ENCODE peak calls at places on chromosome 12, in six cellular contexts. V is CD8-positive, alpha-beta T cell; B is hepatocyte; S is cardiac muscle cell; Y is AG09319; T is spleen. G is an unnamed sample.

GRCh38 chr12:7959278-7960063 is 23.5 kb upstream of the SLC2A3 start:
- DNase-seq in Y (no peak), B (peak), V (no peak), S (peak), T (no peak), G (no peak)

GRCh38 chr12:21938879-21939278 is 2.3 kb downstream of the ABCC9 start:
- DNase-seq in S (no peak), B (no peak), Y (no peak), V (no peak), T (no peak), G (no peak)

GRCh38 chr12:105329926-105330282 is 587 bp upstream of the C12orf75 start:
- DNase-seq in B (no peak), S (no peak), Y (no peak), T (no peak), V (no peak), G (no peak)

GRCh38 chr12:75560167-75560566 is 48.8 kb upstream of the KRR1 start:
- DNase-seq in Y (no peak), T (no peak), V (no peak), B (peak), S (peak), G (no peak)

GRCh38 chr12:113798552-113798951 is 167.6 kb downstream of the RBM19 start:
- DNase-seq in S (no peak), B (no peak), T (no peak), Y (no peak), V (no peak), G (no peak)

GRCh38 chr12:124914392-124915248 is at the start of gene UBC:
- DNase-seq in B (peak), V (peak), S (peak), Y (peak), T (peak), G (peak)

GRCh38 chr12:120365675-120366340 is 3.2 kb downstream of the MSI1 start:
- DNase-seq in Y (no peak), T (no peak), B (peak), V (no peak), S (no peak), G (no peak)

GRCh38 chr12:101209319-101210302 is at the start of gene SLC5A8:
- DNase-seq in B (peak), S (peak), Y (no peak), V (no peak), T (no peak), G (peak)

GRCh38 chr12:91967590-91967989 is 178.1 kb downstream of the BTG1 start:
- DNase-seq in Y (no peak), V (no peak), B (no peak), T (no peak), S (no peak), G (no peak)

GRCh38 chr12:49111206-49111605 is 559 bp upstream of the LMBR1L start:
- DNase-seq in Y (no peak), S (no peak), V (no peak), T (no peak), B (no peak), G (no peak)

GRCh38 chr12:49105504-49106120 is 5.0 kb downstream of the LMBR1L start:
- DNase-seq in Y (no peak), V (no peak), T (no peak), S (no peak), B (no peak), G (no peak)

GRCh38 chr12:49109631-49110172 is 945 bp downstream of the LMBR1L start:
- DNase-seq in T (no peak), S (no peak), Y (no peak), V (no peak), B (no peak), G (no peak)

GRCh38 chr12:49108958-49109404 is 1.7 kb downstream of the LMBR1L start:
- DNase-seq in S (no peak), T (no peak), V (no peak), B (peak), Y (no peak), G (no peak)

DNA sequence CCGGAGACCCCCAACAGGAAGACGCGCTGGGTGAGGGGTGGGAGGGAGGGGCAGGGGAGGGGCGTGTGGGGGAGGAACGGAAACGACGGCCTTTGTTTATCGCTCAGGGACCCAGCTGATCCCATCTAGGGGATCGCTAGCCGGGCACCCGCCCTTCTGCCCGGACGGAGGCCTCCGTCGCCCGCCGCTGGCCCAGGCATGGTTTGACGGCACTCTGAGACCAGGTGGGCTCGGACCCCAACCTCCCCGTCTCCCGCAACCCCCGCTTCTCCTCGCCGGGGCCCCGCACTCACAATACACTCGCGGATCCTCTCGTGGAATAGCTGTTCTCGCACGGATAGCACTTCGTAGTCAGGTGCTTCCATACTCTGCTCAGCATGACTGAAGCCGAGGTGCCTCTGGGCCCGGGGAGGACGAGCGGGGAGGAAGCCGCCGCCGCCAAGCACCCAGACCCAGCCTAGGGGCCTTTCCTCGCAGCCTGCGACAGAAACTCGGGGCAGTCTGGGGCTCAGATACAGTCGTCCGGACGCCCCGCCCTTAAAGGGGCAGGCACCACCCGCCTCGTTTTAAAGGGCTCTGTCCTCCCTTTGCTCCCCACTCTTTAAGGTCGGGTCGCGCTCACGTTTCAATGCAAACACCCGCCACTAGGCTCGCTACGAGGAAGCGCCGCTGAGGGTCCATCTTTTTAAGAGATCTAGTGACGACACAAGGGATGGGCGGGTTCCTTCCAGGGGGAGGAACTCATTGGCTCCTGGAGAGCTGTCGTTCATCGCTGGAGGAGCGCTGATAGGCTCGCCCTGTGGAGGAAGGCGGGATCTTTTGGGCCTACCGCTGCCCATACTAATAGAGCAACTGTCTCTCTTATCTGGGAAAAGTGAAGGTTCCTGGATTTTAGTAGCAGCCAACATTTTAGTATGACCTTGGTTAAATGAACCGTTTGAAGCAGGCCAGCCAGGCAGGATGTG is at the start of gene LMBR1L:
- DNase-seq in Y (peak), B (peak), V (peak), S (peak), T (peak), G (peak)
- TF ChIP-seq CTCF in Y (peak), B (peak), V (peak), S (peak), T (peak), G (peak)

DNA sequence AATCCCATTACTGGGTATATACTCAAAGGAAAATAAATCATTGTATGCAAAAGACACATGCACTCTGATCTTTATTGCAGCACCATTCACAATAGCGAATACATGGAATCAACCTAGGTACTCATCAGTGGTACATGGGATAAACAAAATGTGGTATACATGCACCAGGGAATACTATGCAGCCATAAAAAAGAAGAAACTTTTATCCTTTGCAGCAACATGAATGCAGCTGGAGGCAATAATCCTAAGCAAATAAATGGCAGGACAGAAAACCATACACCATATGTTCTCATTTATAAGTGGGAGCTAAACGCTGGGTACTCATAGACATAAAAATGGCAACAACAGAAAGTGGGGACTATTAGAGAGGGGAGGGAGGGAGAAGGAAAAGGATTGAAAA is 15.9 kb downstream of the ERGIC2 start:
- DNase-seq in S (no peak), V (no peak), B (no peak), Y (no peak), T (no peak), G (no peak)
- TF ChIP-seq CTCF in S (no peak), V (no peak), B (no peak), Y (no peak), T (no peak), G (no peak)

DNA sequence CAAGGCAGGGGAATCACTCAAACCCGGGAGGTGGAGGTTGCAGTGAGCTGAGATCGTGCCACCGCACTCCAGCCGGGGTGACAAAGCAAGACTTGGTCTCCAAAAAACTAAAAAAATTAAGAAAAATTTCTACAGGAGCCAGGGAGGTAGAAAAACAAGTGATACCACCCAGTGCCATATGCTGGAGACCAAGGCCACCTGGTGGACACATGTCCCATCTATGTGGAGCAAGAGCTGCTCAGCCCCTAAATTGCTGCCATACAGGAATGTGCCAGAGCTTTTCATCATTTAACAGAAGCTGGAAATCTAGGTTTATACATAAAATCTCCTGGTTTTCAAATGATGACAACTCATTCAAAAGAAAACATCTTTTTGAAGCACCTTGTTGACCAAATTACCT is 61.4 kb upstream of the ELK3 start:
- DNase-seq in S (no peak), B (no peak), Y (no peak), T (no peak), V (no peak), G (no peak)
- TF ChIP-seq CTCF in S (no peak), B (no peak), Y (no peak), T (peak), V (no peak), G (peak)

DNA sequence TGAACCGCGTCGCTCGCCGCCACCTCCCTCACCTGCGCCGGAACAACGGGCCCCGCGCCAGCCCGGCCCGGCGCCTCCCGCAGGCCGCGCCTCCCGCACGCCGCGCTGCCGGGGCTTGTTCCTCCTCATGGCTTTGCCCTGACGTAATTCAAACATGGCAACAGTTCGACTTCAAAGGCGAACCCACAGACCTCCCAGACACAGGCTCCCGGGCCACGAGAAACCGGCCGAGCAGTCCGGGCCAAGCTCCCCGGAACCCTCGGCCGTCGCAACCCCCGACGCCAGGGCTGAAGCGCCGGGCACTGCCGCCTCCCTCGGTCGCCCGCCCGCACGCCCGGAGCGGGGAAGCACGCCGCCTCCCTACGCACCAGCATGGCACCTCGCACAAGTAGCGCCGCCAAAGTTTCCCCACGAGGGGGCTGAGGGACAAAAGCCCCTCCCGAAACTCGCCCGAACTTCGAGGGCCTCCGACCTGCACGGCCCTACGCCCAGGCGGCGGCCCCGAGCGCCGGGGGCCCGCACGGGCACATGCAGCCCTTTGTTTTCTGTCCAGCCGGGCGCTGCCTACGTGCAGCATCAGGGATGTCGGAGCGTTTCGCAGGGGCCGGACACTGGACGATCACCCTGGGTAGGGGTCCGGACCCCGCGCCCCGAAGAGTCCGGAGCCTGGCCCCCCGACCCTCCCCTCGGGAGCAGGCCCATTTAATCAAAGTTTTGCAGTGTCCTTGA is 1.7 kb downstream of the SINHCAF start:
- DNase-seq in Y (no peak), B (peak), T (peak), V (peak), S (peak), G (peak)
- TF ChIP-seq CTCF in Y (no peak), B (peak), T (peak), V (peak), S (no peak), G (peak)